ENCODE peak calls at places on chromosomes 12 and 14, in four cellular contexts. One of them, this sample, is unnamed.
A peak's percentile ranks its signal among the peaks of the same experiment; 100 is the strongest.

GRCh38 chr12:26471560-26471959 is 276.2 kb downstream of the SSPN start:
- DNase-seq in HCT116: no peak
- DNase-seq in DND-41: no peak
- DNase-seq in AG04450: no peak
- DNase-seq in this sample: no peak

GRCh38 chr12:120538281-120539156 is 4.4 kb downstream of the RNF10 start:
- DNase-seq in DND-41: no peak
- DNase-seq in AG04450: no peak
- DNase-seq in HCT116: no peak
- DNase-seq in this sample: no peak

GRCh38 chr12:42090899-42091298 is 53.8 kb downstream of the GXYLT1 start:
- DNase-seq in HCT116: no peak
- DNase-seq in AG04450: peak; percentile 11
- DNase-seq in DND-41: no peak
- DNase-seq in this sample: no peak

GRCh38 chr12:59164991-59165718 is 244.9 kb upstream of the LRIG3 start:
- DNase-seq in DND-41: no peak
- DNase-seq in HCT116: peak; percentile 16
- DNase-seq in AG04450: peak; percentile 7
- DNase-seq in this sample: no peak

GRCh38 chr14:31827325-31827724 is 249.8 kb upstream of the ARHGAP5 start:
- DNase-seq in DND-41: no peak
- DNase-seq in HCT116: no peak
- DNase-seq in AG04450: no peak
- DNase-seq in this sample: no peak

GRCh38 chr14:101827286-101827685 is 65.8 kb downstream of the PPP2R5C start:
- DNase-seq in HCT116: no peak
- DNase-seq in AG04450: no peak
- DNase-seq in DND-41: no peak
- DNase-seq in this sample: no peak

GRCh38 chr12:80935076-80935475 is 2.7 kb downstream of the LIN7A start:
- DNase-seq in DND-41: no peak
- DNase-seq in HCT116: no peak
- DNase-seq in AG04450: no peak
- DNase-seq in this sample: no peak

GRCh38 chr12:113961921-113962710 is 4.0 kb downstream of the RBM19 start:
- DNase-seq in HCT116: no peak
- DNase-seq in DND-41: no peak
- DNase-seq in AG04450: no peak
- DNase-seq in this sample: no peak

GRCh38 chr12:107759410-107759809 is 1.5 kb downstream of the PRDM4 start:
- DNase-seq in DND-41: no peak
- DNase-seq in HCT116: peak; percentile 47
- DNase-seq in AG04450: peak; percentile 45
- DNase-seq in this sample: no peak

GRCh38 chr14:105249175-105250007 is 1.1 kb downstream of the BTBD6 start:
- DNase-seq in AG04450: no peak
- DNase-seq in DND-41: no peak
- DNase-seq in HCT116: no peak
- DNase-seq in this sample: no peak

GRCh38 chr12:53054112-53054878 is 4.4 kb downstream of the TNS2 start:
- DNase-seq in HCT116: peak; percentile 94
- DNase-seq in AG04450: no peak
- DNase-seq in DND-41: no peak
- DNase-seq in this sample: peak; percentile 93

GRCh38 chr12:84860718-84861117 is 51.9 kb downstream of the SLC6A15 start:
- DNase-seq in HCT116: no peak
- DNase-seq in AG04450: no peak
- DNase-seq in DND-41: no peak
- DNase-seq in this sample: no peak

GRCh38 chr14:70655110-70655826 is 13.6 kb downstream of the TTC9 start:
- DNase-seq in AG04450: no peak
- DNase-seq in DND-41: peak; percentile 85
- DNase-seq in HCT116: no peak
- DNase-seq in this sample: peak; percentile 56

GRCh38 chr12:110578522-110579238 is 4.4 kb downstream of the PPTC7 start:
- DNase-seq in DND-41: no peak
- DNase-seq in HCT116: peak; percentile 88
- DNase-seq in AG04450: no peak
- DNase-seq in this sample: no peak

GRCh38 chr12:122349078-122349477 is 73.4 kb downstream of the CLIP1 start:
- DNase-seq in HCT116: no peak
- DNase-seq in AG04450: no peak
- DNase-seq in DND-41: no peak
- DNase-seq in this sample: no peak

GRCh38 chr14:23307687-23308644 is 1.3 kb downstream of the BCL2L2 start:
- DNase-seq in DND-41: no peak
- DNase-seq in AG04450: no peak
- DNase-seq in HCT116: no peak
- DNase-seq in this sample: no peak

GRCh38 chr12:47882796-47883546 is 21.8 kb downstream of the VDR start:
- DNase-seq in HCT116: no peak
- DNase-seq in AG04450: no peak
- DNase-seq in DND-41: no peak
- DNase-seq in this sample: peak; percentile 41

GRCh38 chr14:99351166-99352007 is 79.4 kb upstream of the BCL11B start:
- DNase-seq in DND-41: no peak
- DNase-seq in HCT116: no peak
- DNase-seq in AG04450: no peak
- DNase-seq in this sample: no peak

GRCh38 chr14:88554458-88555286 is at the start of gene PTPN21:
- DNase-seq in HCT116: no peak
- DNase-seq in AG04450: no peak
- DNase-seq in DND-41: no peak
- DNase-seq in this sample: no peak

GRCh38 chr14:34699873-34700621 is 14.3 kb downstream of the CFL2 start:
- DNase-seq in AG04450: peak; percentile 81
- DNase-seq in HCT116: peak; percentile 72
- DNase-seq in DND-41: no peak
- DNase-seq in this sample: no peak

GRCh38 chr12:2287151-2287550 is 234.4 kb downstream of the CACNA1C start:
- DNase-seq in HCT116: no peak
- DNase-seq in AG04450: no peak
- DNase-seq in DND-41: no peak
- DNase-seq in this sample: no peak

GRCh38 chr14:89406941-89407340 is 10.1 kb downstream of the FOXN3 start:
- DNase-seq in HCT116: no peak
- DNase-seq in DND-41: no peak
- DNase-seq in AG04450: no peak
- DNase-seq in this sample: no peak

GRCh38 chr14:34018564-34019244 is 67.8 kb upstream of the EGLN3 start:
- DNase-seq in HCT116: no peak
- DNase-seq in DND-41: peak; percentile 54
- DNase-seq in AG04450: no peak
- DNase-seq in this sample: peak; percentile 4

GRCh38 chr14:34172477-34173368 is 221.8 kb upstream of the EGLN3 start:
- DNase-seq in AG04450: no peak
- DNase-seq in HCT116: no peak
- DNase-seq in DND-41: no peak
- DNase-seq in this sample: no peak

GRCh38 chr14:69354383-69355154 is 43.5 kb downstream of the ERH start:
- DNase-seq in HCT116: no peak
- DNase-seq in AG04450: no peak
- DNase-seq in DND-41: peak; percentile 63
- DNase-seq in this sample: peak; percentile 62

GRCh38 chr12:1773937-1774655 is 46.3 kb upstream of the LRTM2 start:
- DNase-seq in HCT116: no peak
- DNase-seq in DND-41: no peak
- DNase-seq in AG04450: no peak
- DNase-seq in this sample: no peak

GRCh38 chr12:29710104-29710503 is 73.6 kb downstream of the TMTC1 start:
- DNase-seq in AG04450: no peak
- DNase-seq in HCT116: no peak
- DNase-seq in DND-41: no peak
- DNase-seq in this sample: no peak

GRCh38 chr12:68831272-68831671 is 23.3 kb downstream of the MDM2 start:
- DNase-seq in HCT116: no peak
- DNase-seq in DND-41: no peak
- DNase-seq in AG04450: no peak
- DNase-seq in this sample: no peak

GRCh38 chr12:188910-189621 is 24.9 kb downstream of the SLC6A12 start:
- DNase-seq in AG04450: peak; percentile 18
- DNase-seq in HCT116: no peak
- DNase-seq in DND-41: no peak
- DNase-seq in this sample: no peak

GRCh38 chr12:28905220-28905940 is 243.7 kb upstream of the FAR2 start:
- DNase-seq in DND-41: no peak
- DNase-seq in AG04450: no peak
- DNase-seq in HCT116: no peak
- DNase-seq in this sample: no peak

GRCh38 chr14:24196071-24197061 is 1.1 kb upstream of the TM9SF1 start:
- DNase-seq in DND-41: no peak
- DNase-seq in HCT116: no peak
- DNase-seq in AG04450: no peak
- DNase-seq in this sample: no peak

GRCh38 chr12:43277630-43278267 is 274.3 kb downstream of the ADAMTS20 start:
- DNase-seq in HCT116: no peak
- DNase-seq in AG04450: peak; percentile 55
- DNase-seq in DND-41: no peak
- DNase-seq in this sample: no peak

GRCh38 chr12:131491887-131492490 is 218.9 kb upstream of the SFSWAP start:
- DNase-seq in DND-41: no peak
- DNase-seq in AG04450: no peak
- DNase-seq in HCT116: no peak
- DNase-seq in this sample: no peak

GRCh38 chr12:128365831-128366231 is 98.9 kb downstream of the TMEM132C start:
- DNase-seq in AG04450: no peak
- DNase-seq in HCT116: no peak
- DNase-seq in DND-41: no peak
- DNase-seq in this sample: no peak

GRCh38 chr12:66623455-66623854 is 55.4 kb downstream of the GRIP1 start:
- DNase-seq in DND-41: no peak
- DNase-seq in HCT116: no peak
- DNase-seq in AG04450: no peak
- DNase-seq in this sample: no peak

GRCh38 chr14:68975667-68976066 is 3.4 kb downstream of the ACTN1 start:
- DNase-seq in DND-41: no peak
- DNase-seq in HCT116: no peak
- DNase-seq in AG04450: no peak
- DNase-seq in this sample: no peak

GRCh38 chr14:23436327-23437141 is 1.1 kb upstream of the MYH7 start:
- DNase-seq in DND-41: no peak
- DNase-seq in HCT116: no peak
- DNase-seq in AG04450: no peak
- DNase-seq in this sample: no peak

DNA sequence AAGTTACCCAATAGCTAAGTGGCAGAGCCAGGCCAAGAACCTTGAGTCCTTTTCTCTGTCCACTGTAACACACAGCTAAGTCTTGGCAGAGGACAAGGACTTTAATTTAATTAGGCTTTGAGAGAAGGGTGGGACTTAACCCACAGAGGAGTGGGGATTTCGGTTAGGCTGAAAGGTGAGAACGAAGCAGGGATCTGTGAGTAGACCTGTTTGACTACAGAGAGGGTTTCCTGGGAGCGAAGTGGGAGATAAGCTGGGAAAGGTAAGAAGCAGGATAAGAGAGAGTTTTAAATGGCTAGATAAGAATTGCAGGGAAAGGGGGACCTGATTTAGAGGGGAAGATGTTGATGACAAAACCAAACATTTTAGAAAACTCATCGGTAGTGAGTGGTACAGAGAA is 2.0 kb upstream of the PPFIBP1 start:
- DNase-seq in DND-41: no peak
- DNase-seq in HCT116: no peak
- DNase-seq in AG04450: no peak
- DNase-seq in this sample: no peak
- H3K27me3 ChIP-seq in DND-41: peaks cover 6% of the 10 kb centered on the region
- H3K27me3 ChIP-seq in HCT116: no peaks in the 10 kb centered on the region
- H3K27me3 ChIP-seq in AG04450: no peaks in the 10 kb centered on the region
- H3K27me3 ChIP-seq in this sample: no peaks in the 10 kb centered on the region

GRCh38 chr14:95225251-95225887 is 68.0 kb upstream of the DICER1 start:
- DNase-seq in DND-41: no peak
- DNase-seq in AG04450: no peak
- DNase-seq in HCT116: no peak
- DNase-seq in this sample: no peak

GRCh38 chr14:95220663-95221231 is 63.4 kb upstream of the DICER1 start:
- DNase-seq in DND-41: no peak
- DNase-seq in HCT116: no peak
- DNase-seq in AG04450: no peak
- DNase-seq in this sample: no peak

GRCh38 chr14:95218472-95219193 is 61.3 kb upstream of the DICER1 start:
- DNase-seq in HCT116: no peak
- DNase-seq in DND-41: no peak
- DNase-seq in AG04450: no peak
- DNase-seq in this sample: no peak

GRCh38 chr14:95222870-95223398 is 65.6 kb upstream of the DICER1 start:
- DNase-seq in HCT116: no peak
- DNase-seq in DND-41: no peak
- DNase-seq in AG04450: no peak
- DNase-seq in this sample: no peak

DNA sequence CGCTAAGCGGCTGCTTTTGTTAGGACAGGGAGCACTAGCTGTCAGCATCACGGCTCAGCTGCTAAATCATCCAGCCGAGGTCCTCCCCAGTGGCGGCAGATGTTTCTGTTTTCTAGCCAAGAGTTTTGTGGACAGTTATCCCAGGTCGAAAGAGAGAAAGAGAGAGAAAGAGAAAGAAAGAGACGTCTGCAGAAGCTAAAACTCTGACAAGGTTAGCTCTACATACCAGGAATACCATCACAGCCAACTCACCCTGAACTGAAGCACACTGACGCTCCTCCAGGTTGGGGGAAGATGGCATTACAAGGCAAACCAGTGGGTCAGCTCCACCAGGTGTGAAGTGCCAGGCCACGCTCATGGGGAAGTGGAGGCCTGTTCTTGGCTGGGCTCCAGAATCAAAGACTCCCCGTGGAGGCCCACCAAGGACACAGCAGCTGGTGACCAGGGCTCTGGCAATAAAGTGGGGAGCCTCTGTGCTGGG is 64.9 kb upstream of the DICER1 start:
- DNase-seq in HCT116: no peak
- DNase-seq in AG04450: no peak
- DNase-seq in DND-41: no peak
- DNase-seq in this sample: no peak
- H3K27ac ChIP-seq in HCT116: no peak overlapping the region
- H3K27ac ChIP-seq in AG04450: no peak overlapping the region
- H3K27ac ChIP-seq in DND-41: no peak overlapping the region
- H3K27ac ChIP-seq in this sample: no peak overlapping the region

GRCh38 chr12:39807043-39807442 is 187.4 kb upstream of the ABCD2 start:
- DNase-seq in DND-41: no peak
- DNase-seq in HCT116: peak; percentile 51
- DNase-seq in AG04450: no peak
- DNase-seq in this sample: no peak
- TF ChIP-seq CTCF in DND-41: no peak
- TF ChIP-seq CTCF in HCT116: peak; percentile 70
- TF ChIP-seq CTCF in AG04450: peak; percentile 17
- TF ChIP-seq CTCF in this sample: no peak

GRCh38 chr12:49959570-49960473 is 1.9 kb upstream of the AQP5 start:
- DNase-seq in HCT116: peak; percentile 50
- DNase-seq in AG04450: no peak
- DNase-seq in DND-41: peak; percentile 48
- DNase-seq in this sample: no peak
- H3K27me3 ChIP-seq in HCT116: no peaks in the 10 kb centered on the region
- H3K27me3 ChIP-seq in AG04450: peaks cover 87% of the 10 kb centered on the region
- H3K27me3 ChIP-seq in DND-41: no peaks in the 10 kb centered on the region
- H3K27me3 ChIP-seq in this sample: peaks cover 87% of the 10 kb centered on the region